ENCODE peak calls at places on chromosomes 1 and 21, in ten cellular contexts. One of them, this sample, is unnamed.

GRCh38 chr1:154696001-154696400 is 88.0 kb upstream of the ADAR start:
- DNase-seq in HFFc6: peak; percentile 2
- DNase-seq in Calu3: no peak
- DNase-seq in right atrium auricular region: no peak
- DNase-seq in IMR-90: no peak
- DNase-seq in CD4-positive, alpha-beta T cell: no peak
- DNase-seq in left ventricle myocardium inferior: no peak
- DNase-seq in WTC11: no peak
- DNase-seq in pancreas: no peak
- DNase-seq in OCI-LY7: no peak
- DNase-seq in this sample: no peak

GRCh38 chr1:169443923-169444322 is 16.6 kb upstream of the CCDC181 start:
- DNase-seq in Calu3: no peak
- DNase-seq in IMR-90: no peak
- DNase-seq in right atrium auricular region: no peak
- DNase-seq in CD4-positive, alpha-beta T cell: no peak
- DNase-seq in WTC11: no peak
- DNase-seq in left ventricle myocardium inferior: no peak
- DNase-seq in pancreas: no peak
- DNase-seq in OCI-LY7: no peak
- DNase-seq in HFFc6: no peak
- DNase-seq in this sample: no peak

GRCh38 chr1:205162301-205162700 is 40.5 kb upstream of the RBBP5 start:
- DNase-seq in right atrium auricular region: no peak
- DNase-seq in HFFc6: no peak
- DNase-seq in IMR-90: no peak
- DNase-seq in OCI-LY7: no peak
- DNase-seq in WTC11: no peak
- DNase-seq in CD4-positive, alpha-beta T cell: no peak
- DNase-seq in Calu3: no peak
- DNase-seq in pancreas: no peak
- DNase-seq in left ventricle myocardium inferior: no peak
- DNase-seq in this sample: no peak

GRCh38 chr1:13863701-13864100 is 163.7 kb downstream of the PRDM2 start:
- DNase-seq in left ventricle myocardium inferior: no peak
- DNase-seq in pancreas: no peak
- DNase-seq in IMR-90: no peak
- DNase-seq in HFFc6: no peak
- DNase-seq in right atrium auricular region: no peak
- DNase-seq in CD4-positive, alpha-beta T cell: no peak
- DNase-seq in Calu3: no peak
- DNase-seq in OCI-LY7: no peak
- DNase-seq in WTC11: no peak
- DNase-seq in this sample: no peak

GRCh38 chr1:233244183-233244582 is 51.3 kb downstream of the PCNX2 start:
- DNase-seq in IMR-90: peak; percentile 61
- DNase-seq in OCI-LY7: no peak
- DNase-seq in right atrium auricular region: no peak
- DNase-seq in HFFc6: peak; percentile 6
- DNase-seq in Calu3: peak; percentile 63
- DNase-seq in CD4-positive, alpha-beta T cell: no peak
- DNase-seq in left ventricle myocardium inferior: no peak
- DNase-seq in pancreas: no peak
- DNase-seq in WTC11: no peak
- DNase-seq in this sample: no peak

GRCh38 chr1:119147626-119148180 is 7.2 kb upstream of the WARS2 start:
- DNase-seq in CD4-positive, alpha-beta T cell: no peak
- DNase-seq in pancreas: no peak
- DNase-seq in right atrium auricular region: no peak
- DNase-seq in OCI-LY7: no peak
- DNase-seq in Calu3: no peak
- DNase-seq in left ventricle myocardium inferior: no peak
- DNase-seq in HFFc6: no peak
- DNase-seq in IMR-90: peak; percentile 24
- DNase-seq in WTC11: no peak
- DNase-seq in this sample: no peak

GRCh38 chr21:26842976-26843911 is 2.0 kb downstream of the ADAMTS1 start:
- DNase-seq in pancreas: peak; percentile 81
- DNase-seq in HFFc6: peak; percentile 96
- DNase-seq in CD4-positive, alpha-beta T cell: no peak
- DNase-seq in right atrium auricular region: peak; percentile 97
- DNase-seq in WTC11: peak; percentile 81
- DNase-seq in left ventricle myocardium inferior: peak; percentile 95
- DNase-seq in IMR-90: peak; percentile 96
- DNase-seq in Calu3: peak; percentile 82
- DNase-seq in OCI-LY7: no peak
- DNase-seq in this sample: peak; percentile 88

GRCh38 chr1:76281306-76281705 is 206.8 kb downstream of the ST6GALNAC3 start:
- DNase-seq in pancreas: no peak
- DNase-seq in CD4-positive, alpha-beta T cell: no peak
- DNase-seq in OCI-LY7: no peak
- DNase-seq in right atrium auricular region: no peak
- DNase-seq in IMR-90: no peak
- DNase-seq in left ventricle myocardium inferior: no peak
- DNase-seq in HFFc6: no peak
- DNase-seq in WTC11: no peak
- DNase-seq in Calu3: no peak
- DNase-seq in this sample: no peak

GRCh38 chr1:183023146-183023600 is at the start of gene LAMC1:
- DNase-seq in OCI-LY7: peak; percentile 84
- DNase-seq in right atrium auricular region: peak; percentile 70
- DNase-seq in left ventricle myocardium inferior: peak; percentile 85
- DNase-seq in HFFc6: peak; percentile 74
- DNase-seq in pancreas: peak; percentile 49
- DNase-seq in IMR-90: peak; percentile 80
- DNase-seq in WTC11: peak; percentile 92
- DNase-seq in CD4-positive, alpha-beta T cell: no peak
- DNase-seq in Calu3: peak; percentile 96
- DNase-seq in this sample: peak; percentile 86

GRCh38 chr1:38958967-38959366 is 17.3 kb upstream of the RHBDL2 start:
- DNase-seq in left ventricle myocardium inferior: no peak
- DNase-seq in IMR-90: peak; percentile 33
- DNase-seq in pancreas: no peak
- DNase-seq in CD4-positive, alpha-beta T cell: no peak
- DNase-seq in right atrium auricular region: no peak
- DNase-seq in HFFc6: peak; percentile 7
- DNase-seq in Calu3: peak; percentile 49
- DNase-seq in WTC11: no peak
- DNase-seq in OCI-LY7: no peak
- DNase-seq in this sample: no peak

GRCh38 chr1:23200885-23201284 is 16.4 kb downstream of the HTR1D start:
- DNase-seq in HFFc6: no peak
- DNase-seq in OCI-LY7: no peak
- DNase-seq in IMR-90: no peak
- DNase-seq in Calu3: no peak
- DNase-seq in pancreas: no peak
- DNase-seq in right atrium auricular region: no peak
- DNase-seq in WTC11: no peak
- DNase-seq in left ventricle myocardium inferior: no peak
- DNase-seq in CD4-positive, alpha-beta T cell: no peak
- DNase-seq in this sample: no peak

GRCh38 chr1:23202263-23202749 is 15.0 kb downstream of the HTR1D start:
- DNase-seq in WTC11: no peak
- DNase-seq in pancreas: no peak
- DNase-seq in right atrium auricular region: no peak
- DNase-seq in HFFc6: peak; percentile 40
- DNase-seq in CD4-positive, alpha-beta T cell: no peak
- DNase-seq in left ventricle myocardium inferior: no peak
- DNase-seq in IMR-90: peak; percentile 73
- DNase-seq in OCI-LY7: no peak
- DNase-seq in Calu3: no peak
- DNase-seq in this sample: no peak

GRCh38 chr1:23194119-23194984 is 22.9 kb downstream of the HTR1D start:
- DNase-seq in OCI-LY7: no peak
- DNase-seq in pancreas: no peak
- DNase-seq in HFFc6: peak; percentile 97
- DNase-seq in WTC11: no peak
- DNase-seq in Calu3: no peak
- DNase-seq in IMR-90: peak; percentile 95
- DNase-seq in right atrium auricular region: no peak
- DNase-seq in left ventricle myocardium inferior: no peak
- DNase-seq in CD4-positive, alpha-beta T cell: no peak
- DNase-seq in this sample: no peak

GRCh38 chr1:23196627-23197328 is 20.5 kb downstream of the HTR1D start:
- DNase-seq in left ventricle myocardium inferior: no peak
- DNase-seq in right atrium auricular region: no peak
- DNase-seq in CD4-positive, alpha-beta T cell: no peak
- DNase-seq in Calu3: peak; percentile 60
- DNase-seq in IMR-90: peak; percentile 98
- DNase-seq in HFFc6: peak; percentile 96
- DNase-seq in WTC11: no peak
- DNase-seq in OCI-LY7: no peak
- DNase-seq in pancreas: no peak
- DNase-seq in this sample: no peak

DNA sequence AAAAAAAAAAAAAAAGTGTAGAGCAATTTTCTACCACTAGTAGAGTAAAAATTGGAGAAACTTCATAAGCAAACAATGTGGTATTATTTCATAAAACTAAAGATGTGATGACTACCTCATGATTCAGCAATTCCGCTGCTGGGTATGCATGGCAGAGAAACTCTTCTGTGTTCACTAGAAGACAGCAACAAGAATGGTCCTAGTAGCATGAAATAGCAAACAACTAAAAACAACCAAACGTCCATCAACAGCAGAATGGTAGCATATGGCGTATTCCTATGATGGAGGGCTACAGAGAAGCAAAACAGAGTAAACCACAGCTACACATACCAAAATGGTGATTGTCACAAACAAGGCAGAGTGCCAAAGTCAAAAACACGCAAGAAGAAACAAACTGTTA is 18.9 kb downstream of the HTR1D start:
- DNase-seq in left ventricle myocardium inferior: no peak
- DNase-seq in Calu3: no peak
- DNase-seq in pancreas: no peak
- DNase-seq in CD4-positive, alpha-beta T cell: no peak
- DNase-seq in right atrium auricular region: no peak
- DNase-seq in HFFc6: peak; percentile 97
- DNase-seq in OCI-LY7: no peak
- DNase-seq in WTC11: no peak
- DNase-seq in IMR-90: peak; percentile 97
- DNase-seq in this sample: no peak
- TF ChIP-seq CTCF in left ventricle myocardium inferior: no peak
- TF ChIP-seq CTCF in Calu3: no peak
- TF ChIP-seq CTCF in pancreas: no peak
- TF ChIP-seq CTCF in CD4-positive, alpha-beta T cell: no peak
- TF ChIP-seq CTCF in right atrium auricular region: no peak
- TF ChIP-seq CTCF in HFFc6: peak; percentile 65
- TF ChIP-seq CTCF in OCI-LY7: no peak
- TF ChIP-seq CTCF in WTC11: no peak
- TF ChIP-seq CTCF in IMR-90: peak; percentile 3
- TF ChIP-seq CTCF in this sample: peak; percentile 24

GRCh38 chr21:25607812-25608737 is 794 bp upstream of the MRPL39 start:
- DNase-seq in right atrium auricular region: peak; percentile 86
- DNase-seq in left ventricle myocardium inferior: peak; percentile 79
- DNase-seq in WTC11: peak; percentile 79
- DNase-seq in CD4-positive, alpha-beta T cell: peak; percentile 62
- DNase-seq in pancreas: peak; percentile 66
- DNase-seq in HFFc6: peak; percentile 74
- DNase-seq in Calu3: peak; percentile 67
- DNase-seq in IMR-90: peak; percentile 83
- DNase-seq in OCI-LY7: peak; percentile 85
- DNase-seq in this sample: peak; percentile 50
- TF ChIP-seq CTCF in right atrium auricular region: peak; percentile 94
- TF ChIP-seq CTCF in left ventricle myocardium inferior: peak; percentile 98
- TF ChIP-seq CTCF in WTC11: peak; percentile 80
- TF ChIP-seq CTCF in CD4-positive, alpha-beta T cell: peak; percentile 78
- TF ChIP-seq CTCF in pancreas: peak; percentile 83
- TF ChIP-seq CTCF in HFFc6: peak; percentile 92
- TF ChIP-seq CTCF in Calu3: peak; percentile 78
- TF ChIP-seq CTCF in IMR-90: peak; percentile 98
- TF ChIP-seq CTCF in OCI-LY7: peak; percentile 96
- TF ChIP-seq CTCF in this sample: peak; percentile 87

DNA sequence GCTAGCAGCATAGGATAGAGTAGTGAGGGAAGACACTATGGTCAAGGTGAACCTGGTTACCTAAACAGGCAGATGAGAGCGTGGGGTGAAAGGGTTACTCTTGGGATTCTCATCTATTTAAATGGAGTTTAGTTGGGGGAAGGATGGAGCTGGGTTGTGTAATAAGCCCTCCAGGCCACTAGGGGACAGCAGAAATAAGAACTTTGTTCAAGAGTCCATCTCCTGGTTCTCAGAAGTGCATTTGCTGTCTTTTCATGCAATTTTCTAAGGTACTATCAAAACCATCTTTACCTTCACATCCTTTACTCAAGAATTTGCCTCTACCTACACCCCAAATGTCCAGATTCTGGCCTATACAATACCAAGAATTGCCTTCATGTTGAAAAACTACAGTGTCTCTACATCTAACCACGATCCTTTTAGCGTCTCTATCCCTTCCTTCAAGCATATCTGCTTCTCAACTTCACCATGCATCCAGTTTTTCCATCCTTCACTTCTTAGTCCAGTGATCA is 28.0 kb downstream of the SLAMF1 start:
- DNase-seq in HFFc6: no peak
- DNase-seq in IMR-90: no peak
- DNase-seq in CD4-positive, alpha-beta T cell: no peak
- DNase-seq in Calu3: no peak
- DNase-seq in pancreas: no peak
- DNase-seq in right atrium auricular region: no peak
- DNase-seq in OCI-LY7: peak; percentile 59
- DNase-seq in left ventricle myocardium inferior: no peak
- DNase-seq in WTC11: no peak
- DNase-seq in this sample: no peak
- TF ChIP-seq CTCF in HFFc6: peak; percentile 61
- TF ChIP-seq CTCF in IMR-90: no peak
- TF ChIP-seq CTCF in CD4-positive, alpha-beta T cell: peak; percentile 80
- TF ChIP-seq CTCF in Calu3: peak; percentile 42
- TF ChIP-seq CTCF in pancreas: no peak
- TF ChIP-seq CTCF in right atrium auricular region: peak; percentile 53
- TF ChIP-seq CTCF in OCI-LY7: peak; percentile 90
- TF ChIP-seq CTCF in left ventricle myocardium inferior: peak; percentile 52
- TF ChIP-seq CTCF in WTC11: peak; percentile 61
- TF ChIP-seq CTCF in this sample: peak; percentile 29

DNA sequence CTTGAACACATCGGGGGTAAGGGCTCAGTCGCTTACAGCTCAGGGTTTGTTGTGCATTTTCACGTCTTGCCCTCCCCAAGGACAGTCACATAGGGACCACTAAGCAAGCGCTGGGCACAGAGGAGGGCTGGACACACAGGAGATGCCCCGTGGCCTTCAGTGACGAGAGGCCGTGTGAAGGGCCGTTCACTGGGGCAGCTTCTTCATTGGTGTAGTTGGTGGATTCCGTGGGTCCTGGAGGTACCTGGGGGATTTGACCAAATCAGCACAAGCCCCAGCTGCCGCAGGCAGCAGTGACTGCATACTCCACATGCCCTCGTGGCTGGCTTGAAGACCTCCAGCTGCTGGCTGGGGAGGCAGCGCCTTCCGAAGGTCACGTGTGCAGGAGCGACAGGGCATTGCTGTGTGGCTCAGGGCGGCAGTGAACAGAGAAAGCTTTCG is 100.8 kb upstream of the C1orf174 start:
- DNase-seq in HFFc6: no peak
- DNase-seq in pancreas: no peak
- DNase-seq in WTC11: no peak
- DNase-seq in CD4-positive, alpha-beta T cell: no peak
- DNase-seq in left ventricle myocardium inferior: no peak
- DNase-seq in Calu3: no peak
- DNase-seq in OCI-LY7: no peak
- DNase-seq in IMR-90: no peak
- DNase-seq in right atrium auricular region: no peak
- DNase-seq in this sample: no peak
- TF ChIP-seq CTCF in HFFc6: no peak
- TF ChIP-seq CTCF in pancreas: no peak
- TF ChIP-seq CTCF in WTC11: no peak
- TF ChIP-seq CTCF in CD4-positive, alpha-beta T cell: no peak
- TF ChIP-seq CTCF in left ventricle myocardium inferior: no peak
- TF ChIP-seq CTCF in Calu3: no peak
- TF ChIP-seq CTCF in OCI-LY7: no peak
- TF ChIP-seq CTCF in IMR-90: no peak
- TF ChIP-seq CTCF in right atrium auricular region: no peak
- TF ChIP-seq CTCF in this sample: no peak

This sample was measured in mesothelial cell of epicardium.